ENCODE peak calls at places on chromosomes 1 and 21, in nine cellular contexts. S, Q, A, G, X, W, U, F and N are unnamed samples.
A peak's percentile ranks its signal among the peaks of the same experiment; 100 is the strongest.

GRCh38 chr1:88398338-88398737 is 285.7 kb upstream of the PKN2 start:
- DNase-seq in F (no peak), A (no peak), X (no peak), W (no peak), S (no peak), G (no peak), Q (no peak), U (no peak), N (no peak)

GRCh38 chr1:179120736-179121135 is 38.9 kb downstream of the TOR3A start:
- DNase-seq in X (no peak), G (no peak), A (no peak), W (no peak), S (no peak), Q (no peak), F (no peak), U (no peak), N (no peak)

GRCh38 chr1:221336141-221336540 is 405.7 kb downstream of the DUSP10 start:
- DNase-seq in G (no peak), A (no peak), S (peak; percentile 14), X (no peak), F (no peak), U (no peak), Q (no peak), W (no peak), N (no peak)

GRCh38 chr1:160636076-160636475 is 10.8 kb downstream of the SLAMF1 start:
- DNase-seq in U (no peak), G (no peak), X (no peak), Q (no peak), W (no peak), S (no peak), F (no peak), A (no peak), N (no peak)

GRCh38 chr1:193479187-193479586 is 292.8 kb upstream of the B3GALT2 start:
- DNase-seq in A (no peak), U (no peak), G (no peak), W (no peak), F (no peak), X (peak; percentile 60), S (no peak), Q (peak; percentile 44), N (no peak)

GRCh38 chr1:42385283-42385682 is 4.7 kb downstream of the RIMKLA start:
- DNase-seq in Q (no peak), W (no peak), G (peak; percentile 36), F (no peak), S (no peak), A (no peak), U (no peak), X (no peak), N (no peak)

GRCh38 chr1:189434461-189434860 is 1043.2 kb downstream of the BRINP3 start:
- DNase-seq in A (no peak), U (no peak), W (no peak), F (no peak), S (no peak), G (no peak), Q (no peak), X (no peak), N (no peak)

GRCh38 chr1:215539803-215540575 is 27.1 kb upstream of the KCTD3 start:
- DNase-seq in U (peak; percentile 80), X (peak; percentile 18), A (no peak), S (peak; percentile 10), G (no peak), Q (peak; percentile 39), W (no peak), F (no peak), N (no peak)

GRCh38 chr1:226864311-226864710 is 6.1 kb upstream of the PSEN2 start:
- DNase-seq in X (peak; percentile 26), F (no peak), Q (no peak), U (no peak), A (no peak), W (no peak), S (no peak), G (peak; percentile 35), N (no peak)

GRCh38 chr21:34706337-34706736 is 37.5 kb downstream of the CLIC6 start:
- DNase-seq in X (no peak), W (no peak), G (no peak), A (no peak), U (no peak), Q (no peak), S (no peak), F (no peak), N (no peak)

GRCh38 chr1:88237026-88237425 is 447.0 kb upstream of the PKN2 start:
- DNase-seq in S (no peak), F (no peak), U (no peak), X (no peak), G (no peak), Q (no peak), W (no peak), A (no peak), N (no peak)

GRCh38 chr1:17032741-17033140 is 21.0 kb upstream of the ATP13A2 start:
- DNase-seq in A (no peak), X (no peak), Q (no peak), F (no peak), G (no peak), S (no peak), W (no peak), U (no peak), N (no peak)

GRCh38 chr1:200411406-200412257 is 1.8 kb upstream of the ZNF281 start:
- DNase-seq in Q (no peak), G (no peak), X (no peak), W (no peak), S (no peak), F (no peak), A (no peak), U (no peak), N (no peak)

GRCh38 chr1:200410566-200410878 is 686 bp upstream of the ZNF281 start:
- DNase-seq in U (no peak), A (no peak), G (no peak), X (peak; percentile 42), Q (no peak), F (no peak), S (no peak), W (peak; percentile 10), N (no peak)

GRCh38 chr1:200414657-200415056 is 4.8 kb upstream of the ZNF281 start:
- DNase-seq in W (no peak), G (no peak), X (no peak), A (no peak), Q (no peak), S (no peak), U (no peak), F (no peak), N (no peak)

GRCh38 chr1:200415227-200415626 is 5.4 kb upstream of the ZNF281 start:
- DNase-seq in W (no peak), G (no peak), A (no peak), U (no peak), F (no peak), Q (no peak), X (no peak), S (no peak), N (no peak)

DNA sequence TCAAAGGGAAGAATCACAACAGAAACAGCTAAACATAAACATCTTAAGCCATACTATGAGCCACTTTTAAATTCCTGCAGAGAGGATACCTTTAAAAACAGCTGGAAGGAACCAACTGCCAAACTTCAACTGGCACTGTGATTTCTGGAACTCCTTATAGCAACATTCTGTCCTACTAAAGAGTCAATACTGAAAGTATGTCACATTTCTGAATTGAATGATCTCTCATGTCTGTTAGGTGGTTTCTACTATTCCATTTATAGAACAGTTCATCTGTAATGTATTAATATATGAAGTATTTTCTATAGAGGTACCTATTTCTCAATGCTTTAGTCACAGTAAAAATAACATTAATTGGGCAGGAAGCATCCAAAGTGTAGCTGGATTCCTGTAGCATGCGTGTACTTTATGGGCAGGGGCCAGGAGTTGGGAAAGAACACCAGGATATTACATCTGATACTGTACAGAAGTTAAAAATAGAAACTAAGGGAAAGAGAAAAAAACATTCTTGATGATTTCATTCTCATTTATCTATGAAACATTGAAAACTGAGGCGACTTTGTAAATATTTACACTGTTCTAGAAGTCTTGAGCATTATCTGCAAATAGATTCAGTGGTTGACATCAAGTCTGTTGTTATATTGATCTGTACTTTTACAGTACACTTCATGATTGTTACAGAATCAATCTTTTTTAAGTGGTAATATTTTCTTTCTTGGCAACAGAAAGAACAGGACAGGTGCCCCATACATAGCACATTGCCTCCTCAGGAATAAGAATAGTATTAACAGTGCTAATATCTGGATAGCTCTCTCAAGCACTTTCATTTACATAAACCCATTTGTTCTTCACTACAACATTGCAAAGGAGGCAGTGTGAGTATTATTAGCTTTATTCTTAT is 6.1 kb upstream of the ZNF281 start:
- DNase-seq in F (peak; percentile 86), G (peak; percentile 89), W (no peak), A (no peak), S (peak; percentile 77), U (peak; percentile 91), X (peak; percentile 40), Q (peak; percentile 63), N (peak; percentile 55)
- TF ChIP-seq EP300 in F (no peak), G (peak; percentile 86), W (no peak), A (no peak), S (peak; percentile 27), U (no peak), X (no peak), Q (no peak), N (no peak)

GRCh38 chr1:33497410-33497809 is 25.0 kb downstream of the ZSCAN20 start:
- DNase-seq in U (no peak), W (no peak), X (no peak), F (no peak), A (no peak), G (no peak), S (no peak), Q (no peak), N (no peak)
- H3K9me3 ChIP-seq in U (peaks cover 38% of the 10 kb centered on the region), W (peaks cover 27% of the 10 kb centered on the region), X (peaks cover 27% of the 10 kb centered on the region), F (peaks cover 22% of the 10 kb centered on the region), A (peaks cover 6% of the 10 kb centered on the region), G (peaks cover 58% of the 10 kb centered on the region), S (no peaks in the 10 kb centered on the region), Q (peaks cover 75% of the 10 kb centered on the region), N (peaks cover 7% of the 10 kb centered on the region)

GRCh38 chr1:10836726-10837125 is 40.3 kb upstream of the CASZ1 start:
- DNase-seq in G (no peak), W (no peak), Q (no peak), S (no peak), U (no peak), X (no peak), F (no peak), A (no peak), N (no peak)

GRCh38 chr1:10838541-10838940 is 42.1 kb upstream of the CASZ1 start:
- DNase-seq in X (no peak), S (no peak), W (no peak), G (no peak), F (no peak), U (no peak), Q (no peak), A (no peak), N (no peak)

GRCh38 chr1:10833630-10834557 is 37.4 kb upstream of the CASZ1 start:
- DNase-seq in F (no peak), A (no peak), G (peak; percentile 35), S (no peak), Q (no peak), X (no peak), U (no peak), W (no peak), N (no peak)

GRCh38 chr1:10834770-10835412 is 38.4 kb upstream of the CASZ1 start:
- DNase-seq in X (no peak), W (no peak), A (no peak), G (no peak), U (no peak), Q (no peak), S (no peak), F (no peak), N (no peak)

GRCh38 chr1:10835423-10836421 is 39.3 kb upstream of the CASZ1 start:
- DNase-seq in X (peak; percentile 40), W (peak; percentile 90), G (no peak), Q (peak; percentile 73), F (no peak), U (no peak), A (peak; percentile 95), S (no peak), N (no peak)
- TF ChIP-seq EP300 in X (no peak), W (no peak), G (no peak), Q (no peak), F (no peak), U (no peak), A (no peak), S (no peak), N (no peak)

GRCh38 chr1:4261327-4261726 is 361.3 kb upstream of the C1orf174 start:
- DNase-seq in X (no peak), W (no peak), Q (no peak), U (no peak), G (no peak), S (no peak), F (no peak), A (no peak), N (no peak)
- H3K9me3 ChIP-seq in X (no peaks in the 10 kb centered on the region), W (no peaks in the 10 kb centered on the region), Q (peaks cover 25% of the 10 kb centered on the region), U (peaks cover 7% of the 10 kb centered on the region), G (no peaks in the 10 kb centered on the region), S (no peaks in the 10 kb centered on the region), F (peaks cover 5% of the 10 kb centered on the region), A (no peaks in the 10 kb centered on the region), N (no peaks in the 10 kb centered on the region)